ENCODE peak calls at places on chromosomes 6 and 20, in six cellular contexts. B is GM12865; L is neural progenitor cell; T is AG09309; A is CD4-positive, CD25-positive, alpha-beta regulatory T cell; K is HL-60. V is an unnamed sample.

GRCh38 chr6:134168580-134169223 is 116.3 kb upstream of the SLC2A12 start:
- DNase-seq in B (no peak), L (no peak), T (no peak), A (no peak), K (no peak), V (no peak)

GRCh38 chr6:12254228-12254627 is 35.9 kb upstream of the EDN1 start:
- DNase-seq in B (no peak), L (no peak), T (no peak), A (no peak), K (no peak), V (no peak)

GRCh38 chr20:62936996-62937352 is 973 bp upstream of the GID8 start:
- DNase-seq in B (peak), L (no peak), T (no peak), A (no peak), K (no peak), V (no peak)

GRCh38 chr20:9052136-9052535 is 16.8 kb upstream of the PLCB4 start:
- DNase-seq in B (no peak), L (no peak), T (no peak), A (no peak), K (no peak), V (no peak)

GRCh38 chr6:13445005-13445743 is 42.2 kb downstream of the GFOD1 start:
- DNase-seq in B (no peak), L (peak), T (no peak), A (no peak), K (peak), V (peak)

GRCh38 chr6:129601323-129601722 is 108.7 kb downstream of the ARHGAP18 start:
- DNase-seq in B (no peak), L (no peak), T (no peak), A (no peak), K (no peak), V (no peak)

GRCh38 chr6:39997101-39997635 is 62.9 kb upstream of the MOCS1 start:
- DNase-seq in B (no peak), L (no peak), T (no peak), A (no peak), K (no peak), V (no peak)

GRCh38 chr20:2296545-2297351 is 947 bp downstream of the TGM3 start:
- DNase-seq in B (no peak), L (no peak), T (no peak), A (no peak), K (no peak), V (no peak)

GRCh38 chr6:5759571-5759970 is 247.2 kb downstream of the NRN1 start:
- DNase-seq in B (no peak), L (no peak), T (no peak), A (no peak), K (no peak), V (no peak)

GRCh38 chr20:5002077-5002413 is 735 bp upstream of the SLC23A2 start:
- DNase-seq in B (no peak), L (peak), T (no peak), A (no peak), K (no peak), V (no peak)

GRCh38 chr6:89297695-89298351 is 17.3 kb downstream of the GABRR2 start:
- DNase-seq in B (peak), L (peak), T (peak), A (peak), K (peak), V (no peak)

GRCh38 chr6:31568537-31568961 is 3.5 kb upstream of the LTA start:
- DNase-seq in B (peak), L (no peak), T (no peak), A (peak), K (peak), V (peak)

GRCh38 chr6:56714273-56714672 is 71.6 kb upstream of the DST start:
- DNase-seq in B (peak), L (no peak), T (no peak), A (no peak), K (no peak), V (no peak)

GRCh38 chr6:72922401-72922800 is 300.5 kb downstream of the KCNQ5 start:
- DNase-seq in B (no peak), L (no peak), T (no peak), A (no peak), K (no peak), V (no peak)

GRCh38 chr6:53811082-53811481 is 16.3 kb downstream of the LRRC1 start:
- DNase-seq in B (peak), L (no peak), T (no peak), A (peak), K (no peak), V (no peak)

GRCh38 chr6:151832710-151833109 is 25.2 kb downstream of the ESR1 start:
- DNase-seq in B (no peak), L (no peak), T (no peak), A (no peak), K (no peak), V (no peak)

GRCh38 chr6:85537055-85537494 is 56.6 kb downstream of the SNX14 start:
- DNase-seq in B (no peak), L (no peak), T (no peak), A (peak), K (no peak), V (no peak)

GRCh38 chr20:24672181-24672880 is 202.9 kb downstream of the SYNDIG1 start:
- DNase-seq in B (no peak), L (no peak), T (no peak), A (no peak), K (no peak), V (no peak)

GRCh38 chr20:52035498-52035897 is 156.1 kb downstream of the ZFP64 start:
- DNase-seq in B (no peak), L (no peak), T (no peak), A (no peak), K (no peak), V (no peak)

DNA sequence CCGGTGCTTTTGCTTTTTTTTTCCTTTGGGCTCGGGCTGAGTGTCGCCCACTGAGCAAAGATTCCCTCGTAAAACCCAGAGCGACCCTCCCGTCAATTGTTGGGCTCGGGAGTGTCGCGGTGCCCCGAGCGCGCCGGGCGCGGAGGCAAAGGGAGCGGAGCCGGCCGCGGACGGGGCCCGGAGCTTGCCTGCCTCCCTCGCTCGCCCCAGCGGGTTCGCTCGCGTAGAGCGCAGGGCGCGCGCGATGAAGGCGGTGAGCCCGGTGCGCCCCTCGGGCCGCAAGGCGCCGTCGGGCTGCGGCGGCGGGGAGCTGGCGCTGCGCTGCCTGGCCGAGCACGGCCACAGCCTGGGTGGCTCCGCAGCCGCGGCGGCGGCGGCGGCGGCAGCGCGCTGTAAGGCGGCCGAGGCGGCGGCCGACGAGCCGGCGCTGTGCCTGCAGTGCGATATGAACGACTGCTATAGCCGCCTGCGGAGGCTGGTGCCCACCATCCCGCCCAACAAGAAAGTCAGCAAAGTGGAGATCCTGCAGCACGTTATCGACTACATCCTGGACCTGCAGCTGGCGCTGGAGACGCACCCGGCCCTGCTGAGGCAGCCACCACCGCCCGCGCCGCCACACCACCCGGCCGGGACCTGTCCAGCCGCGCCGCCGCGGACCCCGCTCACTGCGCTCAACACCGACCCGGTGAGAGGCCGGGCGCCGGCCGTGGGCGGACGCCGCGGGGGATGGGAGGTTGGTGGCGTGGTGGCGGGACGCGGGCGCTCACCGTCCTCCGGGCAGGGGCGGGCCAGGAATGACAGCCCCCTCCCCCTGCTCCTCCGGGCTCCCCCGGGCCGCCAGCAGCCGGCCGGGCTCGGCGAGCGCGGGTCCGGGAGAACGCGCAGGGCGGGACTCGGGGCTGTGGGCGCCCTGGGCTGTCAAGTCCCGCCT is 606 bp downstream of the ID4 start:
- DNase-seq in B (no peak), L (peak), T (no peak), A (no peak), K (no peak), V (no peak)
- H3K4me3 ChIP-seq in B (no peak), L (peak), T (peak), A (no peak), K (no peak), V (no peak)

GRCh38 chr20:38181207-38181693 is 16.2 kb upstream of the TGM2 start:
- DNase-seq in B (peak), L (peak), T (no peak), A (no peak), K (no peak), V (no peak)

GRCh38 chr20:38181971-38182370 is 16.9 kb upstream of the TGM2 start:
- DNase-seq in B (no peak), L (no peak), T (no peak), A (no peak), K (peak), V (no peak)

GRCh38 chr20:38178581-38178980 is 13.5 kb upstream of the TGM2 start:
- DNase-seq in B (no peak), L (no peak), T (no peak), A (no peak), K (no peak), V (no peak)

GRCh38 chr20:38179846-38180245 is 14.8 kb upstream of the TGM2 start:
- DNase-seq in B (no peak), L (no peak), T (no peak), A (no peak), K (no peak), V (no peak)

GRCh38 chr20:38180781-38181180 is 15.7 kb upstream of the TGM2 start:
- DNase-seq in B (no peak), L (no peak), T (no peak), A (no peak), K (no peak), V (no peak)
- H3K4me3 ChIP-seq in B (no peak), L (no peak), T (no peak), A (no peak), K (no peak), V (no peak)

DNA sequence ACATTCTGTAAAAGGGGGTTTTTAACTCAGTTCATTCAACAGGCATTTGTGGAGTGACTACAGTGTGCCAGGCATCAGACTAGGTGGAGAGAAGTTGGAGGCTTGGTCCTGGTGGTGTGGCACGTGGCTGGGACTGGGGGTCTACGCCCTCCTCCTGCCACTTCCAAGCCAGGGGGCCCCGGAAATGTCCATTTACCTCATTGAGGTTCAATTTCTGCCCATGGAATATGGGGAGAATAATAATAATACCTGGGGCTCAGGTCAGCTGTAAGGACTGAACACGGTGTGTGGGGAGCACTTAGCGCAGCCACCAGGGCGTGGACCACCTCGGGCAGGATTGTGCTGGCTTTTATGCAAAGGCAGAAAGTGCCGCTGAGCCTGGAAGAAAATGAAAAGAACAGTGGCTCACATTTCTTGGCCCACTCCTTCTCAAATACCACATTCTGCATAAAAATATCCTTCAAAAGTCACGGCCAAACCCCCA is 229.4 kb downstream of the ANKRD60 start:
- DNase-seq in B (no peak), L (no peak), T (no peak), A (no peak), K (no peak), V (no peak)
- H3K4me3 ChIP-seq in B (no peak), L (peak), T (no peak), A (no peak), K (no peak), V (no peak)

DNA sequence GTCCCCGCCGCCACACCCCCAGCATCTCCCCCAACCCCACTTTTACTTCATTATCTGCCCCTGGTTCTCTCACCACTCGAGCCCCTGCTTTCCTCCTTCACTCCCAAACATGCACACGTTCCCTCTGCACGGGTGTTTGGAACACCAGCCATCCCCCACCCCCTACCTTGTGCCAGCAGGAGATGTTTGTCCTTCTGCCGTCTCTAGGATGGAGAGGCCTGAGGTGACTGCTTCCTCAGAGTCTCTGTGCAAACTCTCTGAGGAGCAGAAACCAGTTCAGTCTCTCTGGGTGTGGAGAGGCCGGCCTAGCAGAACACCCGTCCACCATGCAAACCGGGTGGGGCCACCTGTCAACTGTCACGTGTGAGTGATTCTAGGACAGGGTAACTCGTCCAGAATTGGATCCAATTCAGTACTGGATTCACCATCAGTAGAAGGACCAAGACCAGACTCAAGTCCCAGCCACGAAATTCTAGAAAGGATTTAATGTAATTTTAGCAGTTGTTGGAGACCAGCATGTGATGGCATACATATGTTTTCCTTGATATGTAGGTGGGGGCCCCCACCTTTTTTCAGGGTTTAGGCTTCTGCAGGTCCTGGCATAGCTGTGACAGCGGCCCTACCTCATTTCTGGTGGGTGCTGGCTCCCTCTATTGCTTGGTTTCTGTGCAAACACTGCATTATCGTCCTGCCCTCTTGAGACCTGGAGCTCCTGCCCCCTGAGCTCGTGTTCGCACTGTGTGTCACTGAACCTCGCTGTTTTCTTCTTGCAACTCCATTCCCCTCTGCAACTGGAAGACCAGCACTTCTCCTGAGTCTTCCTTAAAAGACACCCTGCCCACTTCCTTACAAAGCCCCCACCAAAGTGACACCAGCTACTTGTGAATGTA is at the start of gene RAET1E:
- DNase-seq in B (no peak), L (peak), T (no peak), A (no peak), K (no peak), V (no peak)
- H3K4me3 ChIP-seq in B (no peak), L (no peak), T (peak), A (no peak), K (no peak), V (no peak)

GRCh38 chr6:26033942-26034354 is 53.3 kb upstream of the HFE start:
- DNase-seq in B (peak), L (peak), T (no peak), A (peak), K (no peak), V (peak)
- H3K4me3 ChIP-seq in B (peak), L (peak), T (peak), A (peak), K (peak), V (peak)

GRCh38 chr20:49769125-49769581 is 43.5 kb upstream of the SLC9A8 start:
- DNase-seq in B (no peak), L (no peak), T (no peak), A (no peak), K (no peak), V (no peak)
- H3K4me3 ChIP-seq in B (no peak), L (no peak), T (no peak), A (no peak), K (no peak), V (no peak)

GRCh38 chr6:34792605-34793500 is 970 bp downstream of the BLTP3A start:
- DNase-seq in B (peak), L (peak), T (no peak), A (peak), K (peak), V (peak)
- H3K4me3 ChIP-seq in B (peak), L (peak), T (peak), A (peak), K (peak), V (peak)

GRCh38 chr6:169162249-169162967 is 91.2 kb downstream of the THBS2 start:
- DNase-seq in B (no peak), L (no peak), T (no peak), A (no peak), K (no peak), V (no peak)
- H3K4me3 ChIP-seq in B (no peak), L (no peak), T (peak), A (no peak), K (no peak), V (no peak)

V was measured in naive thymus-derived CD4-positive, alpha-beta T cell.